ENCODE peak calls at places on chromosome 6, in four cellular contexts. Y is IMR-90, J is GM12878, W is K562. Q is an unnamed sample.

GRCh38 chr6:111033628-111034289 is 51.9 kb downstream of the RPF2 start:
- DNase-seq in Y (no peak), J (no peak), W (no peak), Q (no peak)

GRCh38 chr6:144661101-144661806 is 376.1 kb downstream of the UTRN start:
- DNase-seq in Y (peak), J (no peak), W (no peak), Q (no peak)

GRCh38 chr6:42010185-42010872 is 40.0 kb upstream of the TAF8 start:
- DNase-seq in Y (no peak), J (no peak), W (peak), Q (peak)

GRCh38 chr6:105733556-105734162 is 330.8 kb upstream of the PREP start:
- DNase-seq in Y (peak), J (no peak), W (peak), Q (peak)

GRCh38 chr6:41535766-41536165 is 10.4 kb upstream of the FOXP4 start:
- DNase-seq in Y (no peak), J (no peak), W (no peak), Q (no peak)

GRCh38 chr6:134911532-134911931 is 38.4 kb downstream of the ALDH8A1 start:
- DNase-seq in Y (peak), J (no peak), W (no peak), Q (no peak)

GRCh38 chr6:32840604-32841246 is 2.2 kb upstream of the TAP2 start:
- DNase-seq in Y (no peak), J (no peak), W (no peak), Q (no peak)

GRCh38 chr6:123830110-123830509 is 26.4 kb downstream of the NKAIN2 start:
- DNase-seq in Y (no peak), J (no peak), W (no peak), Q (peak)

GRCh38 chr6:161424421-161424820 is 150.6 kb upstream of the AGPAT4 start:
- DNase-seq in Y (no peak), J (no peak), W (no peak), Q (no peak)

GRCh38 chr6:71349395-71349794 is 60.8 kb downstream of the OGFRL1 start:
- DNase-seq in Y (peak), J (no peak), W (no peak), Q (peak)

GRCh38 chr6:33336495-33336894 is 19.0 kb upstream of the ZBTB22 start:
- DNase-seq in Y (no peak), J (no peak), W (no peak), Q (no peak)

GRCh38 chr6:56101141-56101553 is 146.2 kb downstream of the COL21A1 start:
- DNase-seq in Y (peak), J (no peak), W (no peak), Q (no peak)

GRCh38 chr6:71082033-71082620 is 125.3 kb upstream of the B3GAT2 start:
- DNase-seq in Y (peak), J (no peak), W (no peak), Q (no peak)

GRCh38 chr6:112620832-112621569 is 273.9 kb downstream of the RFPL4B start:
- DNase-seq in Y (peak), J (no peak), W (peak), Q (no peak)

GRCh38 chr6:130293800-130294199 is 71.0 kb upstream of the SAMD3 start:
- DNase-seq in Y (peak), J (peak), W (peak), Q (peak)

GRCh38 chr6:131924881-131925474 is 26.2 kb downstream of the CCN2 start:
- DNase-seq in Y (peak), J (no peak), W (peak), Q (peak)

GRCh38 chr6:83057705-83058321 is 7.8 kb downstream of the UBE3D start:
- DNase-seq in Y (peak), J (no peak), W (peak), Q (peak)

GRCh38 chr6:148969679-148970078 is 222.8 kb downstream of the UST start:
- DNase-seq in Y (peak), J (no peak), W (no peak), Q (no peak)

GRCh38 chr6:56759521-56759920 is 116.8 kb upstream of the DST start:
- DNase-seq in Y (no peak), J (no peak), W (no peak), Q (no peak)

GRCh38 chr6:25022140-25022553 is 86.4 kb upstream of the RIPOR2 start:
- DNase-seq in Y (peak), J (no peak), W (no peak), Q (no peak)

GRCh38 chr6:152360016-152360415 is 277.1 kb downstream of the SYNE1 start:
- DNase-seq in Y (no peak), J (no peak), W (no peak), Q (no peak)

GRCh38 chr6:113894712-113895674 is 37.8 kb downstream of the MARCKS start:
- DNase-seq in Y (peak), J (no peak), W (no peak), Q (no peak)

GRCh38 chr6:48078092-48078491 is 32.9 kb downstream of the PTCHD4 start:
- DNase-seq in Y (no peak), J (no peak), W (no peak), Q (no peak)
- TF ChIP-seq FOS in Y (no peak), J (no peak), W (no peak), Q (no peak)

DNA sequence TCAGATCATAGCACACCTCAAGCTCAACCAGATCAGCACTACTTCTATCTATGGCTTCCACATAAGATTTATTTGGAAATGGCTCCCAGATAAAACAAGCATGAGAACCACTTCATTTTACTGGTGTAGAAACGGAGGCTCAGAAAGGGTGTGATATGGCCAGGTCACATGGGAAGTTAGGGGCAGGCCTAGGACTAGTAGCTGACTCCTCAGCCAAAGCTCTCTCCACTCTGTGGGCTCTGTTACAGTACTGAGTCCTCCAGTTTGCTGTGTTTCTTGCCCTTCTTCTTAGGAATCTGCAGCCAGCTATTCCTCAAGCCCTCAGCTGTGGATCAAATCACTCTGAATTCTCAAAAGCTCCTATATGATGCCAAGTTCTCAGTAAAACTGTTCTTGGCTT is 42.4 kb upstream of the ADGRF1 start:
- DNase-seq in Y (no peak), J (no peak), W (no peak), Q (no peak)
- TF ChIP-seq CTCF in Y (no peak), J (no peak), W (no peak), Q (no peak)

GRCh38 chr6:69693749-69694148 is 103.1 kb downstream of the LMBRD1 start:
- DNase-seq in Y (peak), J (no peak), W (no peak), Q (no peak)

GRCh38 chr6:69699655-69700054 is 97.2 kb downstream of the LMBRD1 start:
- DNase-seq in Y (no peak), J (no peak), W (no peak), Q (no peak)

GRCh38 chr6:69690986-69691385 is 105.8 kb downstream of the LMBRD1 start:
- DNase-seq in Y (no peak), J (no peak), W (no peak), Q (no peak)

DNA sequence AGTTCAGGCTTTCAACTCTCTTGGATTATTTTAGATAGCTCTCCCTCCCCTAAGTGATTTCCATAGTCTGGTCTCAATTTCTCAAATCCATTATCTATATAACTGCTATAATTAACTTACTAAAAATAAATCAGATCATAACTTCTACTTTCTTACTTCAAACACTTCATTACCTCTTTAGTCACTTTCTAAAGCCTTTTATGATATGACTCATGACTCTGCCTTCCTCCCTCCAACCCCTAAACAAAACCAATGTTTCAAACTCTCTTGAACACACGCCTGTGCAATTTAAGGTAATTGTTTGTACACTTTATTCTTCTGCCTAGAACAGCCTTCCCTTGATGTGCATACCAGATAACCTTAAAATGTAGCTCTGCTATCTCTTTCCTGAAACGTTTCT is 100.5 kb downstream of the LMBRD1 start:
- DNase-seq in Y (peak), J (no peak), W (no peak), Q (no peak)
- TF ChIP-seq FOS in Y (no peak), J (no peak), W (no peak), Q (no peak)

GRCh38 chr6:73581293-73581692 is 60.5 kb upstream of the EEF1A1 start:
- DNase-seq in Y (no peak), J (no peak), W (no peak), Q (no peak)

GRCh38 chr6:73579851-73580246 is 59.0 kb upstream of the EEF1A1 start:
- DNase-seq in Y (peak), J (peak), W (peak), Q (no peak)

GRCh38 chr6:73579389-73579788 is 58.6 kb upstream of the EEF1A1 start:
- DNase-seq in Y (no peak), J (no peak), W (no peak), Q (no peak)

GRCh38 chr6:73577605-73578160 is 56.9 kb upstream of the EEF1A1 start:
- DNase-seq in Y (no peak), J (no peak), W (peak), Q (no peak)

DNA sequence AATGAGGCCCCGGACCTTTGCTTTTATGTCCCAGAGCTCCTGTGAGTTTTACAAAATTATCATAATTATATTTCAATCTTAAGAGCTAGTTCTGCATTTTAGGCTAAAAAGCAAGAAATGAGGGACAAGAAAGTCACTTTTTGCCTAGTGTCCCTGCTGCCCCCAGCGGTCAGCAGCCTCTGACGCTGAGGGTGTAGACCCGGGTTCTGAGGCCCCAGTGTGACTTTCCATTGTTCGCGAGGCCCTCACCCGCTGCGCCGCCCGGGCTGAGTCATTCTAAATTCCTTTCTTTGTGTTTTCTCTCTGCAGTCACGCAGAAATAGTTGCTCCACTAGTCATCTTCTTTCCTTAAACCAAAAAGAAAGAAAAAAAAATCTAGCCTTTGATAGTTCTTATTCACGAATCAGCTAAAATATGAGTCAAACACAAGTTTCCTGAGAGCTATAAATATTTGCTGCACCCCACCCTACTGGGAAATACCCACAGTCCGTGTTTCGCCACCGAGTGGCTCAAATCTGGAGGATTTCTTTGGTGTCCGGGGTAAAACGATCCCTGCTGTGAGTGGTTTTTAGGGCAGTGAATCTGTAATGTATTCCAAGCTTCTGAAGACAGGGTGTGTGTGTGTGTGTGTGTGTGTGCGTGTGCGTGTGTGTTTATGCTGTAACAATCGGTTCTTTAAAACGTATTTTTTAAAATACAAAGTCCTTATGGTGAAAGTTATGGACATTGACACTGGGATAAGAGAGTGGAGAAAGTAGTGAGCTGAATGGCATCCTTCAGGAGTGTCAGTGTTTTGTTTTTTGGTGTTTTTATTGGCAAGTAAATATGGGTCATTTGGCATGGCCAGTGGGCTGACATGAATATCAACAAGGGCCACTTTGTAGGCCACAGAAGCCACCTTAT is 59.7 kb upstream of the EEF1A1 start:
- DNase-seq in Y (peak), J (peak), W (peak), Q (peak)
- TF ChIP-seq CTCF in Y (peak), J (peak), W (peak), Q (peak)

DNA sequence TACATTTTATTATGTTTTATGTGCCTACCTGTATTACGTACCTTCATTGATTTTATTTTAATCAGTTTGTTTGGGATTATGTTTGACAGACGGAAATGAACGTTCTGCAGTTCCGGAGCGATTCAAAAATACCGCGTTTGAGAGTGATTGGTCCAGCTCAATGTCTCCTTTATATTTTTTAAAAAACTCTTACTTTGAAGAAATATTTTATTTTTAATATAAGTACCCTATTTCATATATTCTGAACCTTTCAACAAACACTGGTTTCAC is 114.3 kb upstream of the BTN3A2 start:
- DNase-seq in Y (peak), J (no peak), W (no peak), Q (no peak)
- TF ChIP-seq FOS in Y (peak), J (no peak), W (no peak), Q (no peak)

GRCh38 chr6:4125500-4125899 is 9.9 kb downstream of the ECI2 start:
- DNase-seq in Y (peak), J (no peak), W (no peak), Q (no peak)

GRCh38 chr6:4128748-4129147 is 6.6 kb downstream of the ECI2 start:
- DNase-seq in Y (peak), J (no peak), W (peak), Q (peak)

GRCh38 chr6:4124361-4124760 is 11.0 kb downstream of the ECI2 start:
- DNase-seq in Y (no peak), J (no peak), W (peak), Q (no peak)

GRCh38 chr6:4128072-4128471 is 7.3 kb downstream of the ECI2 start:
- DNase-seq in Y (no peak), J (no peak), W (peak), Q (peak)

GRCh38 chr6:4125933-4126864 is 9.2 kb downstream of the ECI2 start:
- DNase-seq in Y (peak), J (no peak), W (peak), Q (peak)
- TF ChIP-seq CTCF in Y (peak), J (no peak), W (peak), Q (peak)

GRCh38 chr6:77880501-77880900 is 227.7 kb downstream of the MEI4 start:
- DNase-seq in Y (no peak), J (no peak), W (no peak), Q (peak)

GRCh38 chr6:77879527-77879926 is 226.7 kb downstream of the MEI4 start:
- DNase-seq in Y (no peak), J (no peak), W (no peak), Q (no peak)

DNA sequence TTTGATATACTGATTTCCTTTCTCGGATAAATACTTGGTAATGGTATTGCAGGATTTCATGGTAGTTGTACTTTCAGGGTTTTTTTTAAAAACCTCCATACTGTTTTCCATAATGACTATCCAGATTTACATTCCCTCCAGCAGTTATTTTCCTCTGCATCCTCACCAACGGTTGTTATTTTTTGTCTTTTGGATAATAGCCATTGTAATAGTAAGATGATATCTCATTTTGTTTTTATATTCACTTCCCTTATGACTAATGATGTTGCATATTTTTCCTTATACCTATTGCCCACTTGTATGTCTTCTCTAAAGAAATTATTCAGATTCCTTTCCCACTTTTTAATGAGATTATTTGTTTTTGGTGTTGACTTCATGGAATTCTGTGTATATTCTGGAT is 231.0 kb downstream of the MEI4 start:
- DNase-seq in Y (no peak), J (no peak), W (no peak), Q (peak)
- TF ChIP-seq FOS in Y (no peak), J (no peak), W (no peak), Q (peak)

GRCh38 chr6:12288844-12289654 is 1.1 kb upstream of the EDN1 start:
- DNase-seq in Y (peak), J (peak), W (peak), Q (peak)

GRCh38 chr6:12289655-12290489 is at the start of gene EDN1:
- DNase-seq in Y (peak), J (peak), W (peak), Q (peak)

GRCh38 chr6:12291785-12292604 is 1.8 kb downstream of the EDN1 start:
- DNase-seq in Y (peak), J (no peak), W (no peak), Q (no peak)

GRCh38 chr6:12291083-12291784 is 1.1 kb downstream of the EDN1 start:
- DNase-seq in Y (no peak), J (no peak), W (no peak), Q (no peak)

DNA sequence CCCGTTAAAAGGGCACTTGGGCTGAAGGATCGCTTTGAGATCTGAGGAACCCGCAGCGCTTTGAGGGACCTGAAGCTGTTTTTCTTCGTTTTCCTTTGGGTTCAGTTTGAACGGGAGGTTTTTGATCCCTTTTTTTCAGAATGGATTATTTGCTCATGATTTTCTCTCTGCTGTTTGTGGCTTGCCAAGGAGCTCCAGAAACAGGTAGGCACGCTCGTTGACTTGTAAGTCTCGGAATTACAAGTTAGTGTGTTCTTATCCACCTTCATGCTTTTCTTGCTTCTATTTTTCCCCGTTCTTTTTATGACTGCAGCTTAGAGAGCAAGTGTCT is 294 bp downstream of the EDN1 start:
- DNase-seq in Y (no peak), J (no peak), W (no peak), Q (no peak)
- TF ChIP-seq CTCF in Y (no peak), J (no peak), W (no peak), Q (no peak)

GRCh38 chr6:53986721-53987526 is 124.3 kb upstream of the MLIP start:
- DNase-seq in Y (peak), J (no peak), W (no peak), Q (peak)
- TF ChIP-seq FOS in Y (no peak), J (no peak), W (no peak), Q (no peak)